ENCODE peak calls at places on chromosomes 3 and 15, in eight cellular contexts. I is endothelial cell, Y is colonic mucosa, X is fibroblast of the aortic adventitia, C is AG10803, V is heart left ventricle, E is cardiac fibroblast, B is HFFc6. G is an unnamed sample.

GRCh38 chr15:70092462-70092850 is 5.3 kb downstream of the TLE3 start:
- DNase-seq in I (no peak), Y (no peak), X (no peak), C (no peak), V (no peak), E (peak; percentile 46), B (no peak), G (no peak)

GRCh38 chr3:161371441-161372320 is at the start of gene SPTSSB:
- DNase-seq in I (peak; percentile 56), Y (peak; percentile 43), X (no peak), C (peak; percentile 12), V (peak; percentile 59), E (peak; percentile 13), B (no peak), G (no peak)

GRCh38 chr3:161069441-161070251 is 35.5 kb downstream of the B3GALNT1 start:
- DNase-seq in I (no peak), Y (no peak), X (peak; percentile 83), C (peak; percentile 58), V (no peak), E (peak; percentile 75), B (peak; percentile 36), G (peak; percentile 14)

GRCh38 chr3:42205800-42206514 is 60.0 kb downstream of the CCK start:
- DNase-seq in I (no peak), Y (no peak), X (no peak), C (no peak), V (no peak), E (no peak), B (no peak), G (no peak)

GRCh38 chr3:175777495-175777894 is 918.4 kb downstream of the NAALADL2 start:
- DNase-seq in I (no peak), Y (peak; percentile 29), X (peak; percentile 32), C (peak; percentile 39), V (no peak), E (peak; percentile 22), B (peak; percentile 36), G (no peak)

GRCh38 chr3:179666436-179667035 is 13.7 kb downstream of the USP13 start:
- DNase-seq in I (no peak), Y (no peak), X (no peak), C (peak; percentile 31), V (peak; percentile 86), E (peak; percentile 51), B (no peak), G (no peak)

GRCh38 chr15:99703603-99704443 is 29.4 kb downstream of the LYSMD4 start:
- DNase-seq in I (peak; percentile 33), Y (no peak), X (peak; percentile 95), C (peak; percentile 89), V (no peak), E (peak; percentile 91), B (peak; percentile 88), G (peak; percentile 70)

GRCh38 chr15:92503889-92504288 is 110.2 kb downstream of the ST8SIA2 start:
- DNase-seq in I (no peak), Y (no peak), X (no peak), C (no peak), V (no peak), E (no peak), B (no peak), G (no peak)

GRCh38 chr15:52464478-52464877 is 64.2 kb downstream of the MYO5A start:
- DNase-seq in I (no peak), Y (no peak), X (no peak), C (no peak), V (no peak), E (no peak), B (no peak), G (no peak)

DNA sequence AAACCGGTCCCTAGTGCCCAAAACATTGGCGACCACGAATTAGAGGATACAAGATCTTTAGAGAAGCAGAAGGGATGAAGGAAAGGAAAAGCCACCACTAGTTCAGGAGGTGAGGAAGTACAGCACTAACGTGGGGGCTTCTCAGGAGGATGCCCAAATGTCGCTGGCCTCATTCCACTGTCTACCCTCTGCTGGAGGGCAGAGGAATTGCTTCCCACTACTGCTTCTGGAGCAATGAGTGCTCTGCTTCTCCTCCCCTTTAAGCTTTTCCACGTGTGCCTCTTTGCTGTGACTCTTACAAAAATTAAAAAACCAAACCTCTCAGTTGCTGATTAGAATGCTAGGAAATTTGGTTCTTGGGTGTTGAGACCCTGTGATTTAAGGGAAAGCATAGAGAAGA is 281.3 kb downstream of the CLSTN2 start:
- DNase-seq in I (no peak), Y (no peak), X (no peak), C (peak; percentile 2), V (no peak), E (no peak), B (no peak), G (no peak)
- TF ChIP-seq CTCF in I (peak; percentile 20), Y (no peak), X (peak; percentile 45), C (peak; percentile 59), V (no peak), E (peak; percentile 57), B (peak; percentile 17), G (peak; percentile 56)

GRCh38 chr15:55633731-55634130 is 45.6 kb upstream of the PYGO1 start:
- DNase-seq in I (no peak), Y (no peak), X (no peak), C (no peak), V (no peak), E (no peak), B (no peak), G (no peak)

GRCh38 chr15:55628369-55628730 is 40.2 kb upstream of the PYGO1 start:
- DNase-seq in I (no peak), Y (no peak), X (peak; percentile 5), C (peak; percentile 17), V (no peak), E (no peak), B (no peak), G (peak; percentile 15)

GRCh38 chr15:55630921-55631320 is 42.8 kb upstream of the PYGO1 start:
- DNase-seq in I (no peak), Y (no peak), X (no peak), C (no peak), V (no peak), E (no peak), B (no peak), G (no peak)

GRCh38 chr15:55632434-55632833 is 44.3 kb upstream of the PYGO1 start:
- DNase-seq in I (no peak), Y (no peak), X (no peak), C (no peak), V (no peak), E (no peak), B (no peak), G (no peak)

DNA sequence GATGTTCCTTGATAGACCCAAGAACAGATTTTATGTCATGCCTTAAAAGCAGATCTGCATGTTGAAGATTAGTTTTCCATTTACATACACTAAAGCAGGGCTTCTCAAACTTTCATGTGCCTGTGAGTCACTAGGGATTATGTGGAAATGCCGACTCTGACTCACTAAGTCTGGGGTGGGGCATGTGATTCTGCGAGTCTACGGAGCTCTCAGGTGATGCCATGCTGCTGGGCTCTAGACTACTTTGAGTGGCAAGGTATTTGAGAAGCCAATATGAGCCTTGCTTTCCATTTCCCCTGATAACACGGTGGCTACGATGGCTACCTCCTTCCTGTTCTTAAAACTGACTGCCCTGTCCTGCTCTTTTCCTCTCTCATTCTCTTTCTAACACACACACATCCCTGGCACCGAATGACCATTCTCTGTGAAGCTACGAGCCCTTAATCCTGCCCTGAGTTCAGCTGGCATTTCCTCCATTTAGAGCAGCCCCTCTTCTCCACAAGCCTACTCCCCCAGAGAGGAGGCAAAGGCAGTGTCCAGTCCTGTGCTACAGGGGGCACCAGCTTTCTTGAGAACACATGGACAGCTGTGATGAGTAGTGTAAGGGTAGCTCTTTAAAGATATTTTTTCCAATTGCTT is 39.7 kb upstream of the PYGO1 start:
- DNase-seq in I (no peak), Y (no peak), X (peak; percentile 90), C (peak; percentile 78), V (no peak), E (peak; percentile 86), B (peak; percentile 81), G (peak; percentile 52)
- TF ChIP-seq CTCF in I (no peak), Y (no peak), X (peak; percentile 7), C (peak; percentile 11), V (no peak), E (no peak), B (no peak), G (peak; percentile 18)

DNA sequence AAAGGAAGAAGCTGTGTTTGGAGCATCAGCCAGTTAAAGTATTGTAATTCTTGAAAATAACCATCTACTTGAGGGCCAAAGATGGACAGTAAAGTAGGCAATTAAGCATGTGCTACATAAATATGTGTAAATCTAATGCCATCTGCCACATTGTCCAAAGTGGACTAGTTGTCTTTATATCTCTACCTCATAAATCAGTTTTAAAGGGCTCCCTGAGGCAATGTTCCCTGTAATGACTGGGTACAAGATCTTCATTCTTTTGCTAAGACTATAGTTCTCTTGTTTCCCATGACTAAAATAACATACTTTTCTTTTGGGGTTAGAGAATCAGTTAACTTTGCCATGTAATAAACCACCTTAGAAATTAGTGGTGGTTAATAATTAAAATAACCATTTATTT is 460.0 kb upstream of the RARB start:
- DNase-seq in I (no peak), Y (no peak), X (no peak), C (no peak), V (no peak), E (no peak), B (no peak), G (no peak)
- TF ChIP-seq CTCF in I (no peak), Y (no peak), X (no peak), C (no peak), V (no peak), E (no peak), B (no peak), G (no peak)

GRCh38 chr3:66971245-66971644 is 26.9 kb upstream of the KBTBD8 start:
- DNase-seq in I (no peak), Y (no peak), X (no peak), C (no peak), V (no peak), E (no peak), B (no peak), G (no peak)

DNA sequence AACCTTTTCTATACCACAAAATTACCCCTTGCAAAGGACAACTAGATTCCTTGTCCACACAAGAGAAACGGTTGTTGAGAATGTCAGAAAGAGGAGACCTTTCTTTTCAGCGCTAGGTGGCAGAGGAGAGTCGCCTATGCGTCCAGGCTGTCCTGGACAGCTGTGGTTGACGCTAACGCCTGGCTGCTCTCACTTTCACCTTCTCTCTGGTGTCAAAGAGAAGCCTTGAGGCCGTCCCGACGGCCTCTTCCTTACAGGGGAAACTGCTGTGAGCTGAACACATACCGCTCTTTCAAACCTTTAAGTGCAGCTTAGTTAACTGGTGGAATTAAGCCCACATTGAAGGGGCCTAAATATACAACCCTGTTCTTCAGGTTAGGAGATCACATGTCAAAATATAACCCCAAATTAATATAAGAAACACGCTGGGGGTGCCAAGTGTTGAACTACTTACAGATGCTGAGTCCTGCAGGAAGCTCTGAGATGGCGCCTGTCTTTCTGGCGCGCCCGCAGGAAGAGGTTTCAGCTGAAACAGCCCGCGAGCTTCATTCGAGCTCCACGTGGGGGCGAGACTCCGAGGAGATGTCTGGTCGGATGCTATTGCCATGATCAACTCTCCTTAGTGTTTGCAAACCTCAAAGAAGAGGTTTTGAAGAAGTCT is 26.1 kb upstream of the KBTBD8 start:
- DNase-seq in I (peak; percentile 76), Y (peak; percentile 83), X (peak; percentile 81), C (peak; percentile 62), V (peak; percentile 72), E (peak; percentile 83), B (peak; percentile 54), G (peak; percentile 14)
- TF ChIP-seq CTCF in I (peak; percentile 56), Y (peak; percentile 89), X (peak; percentile 91), C (peak; percentile 94), V (peak; percentile 73), E (peak; percentile 88), B (peak; percentile 87), G (peak; percentile 87)

GRCh38 chr15:42710662-42711061 is 26.3 kb downstream of the CDAN1 start:
- DNase-seq in I (no peak), Y (no peak), X (no peak), C (peak; percentile 33), V (no peak), E (no peak), B (no peak), G (no peak)
- TF ChIP-seq CTCF in I (no peak), Y (no peak), X (no peak), C (no peak), V (no peak), E (no peak), B (no peak), G (no peak)

GRCh38 chr3:75101329-75102147 is 487.1 kb upstream of the CNTN3 start:
- DNase-seq in I (peak; percentile 41), Y (no peak), X (no peak), C (no peak), V (peak; percentile 22), E (no peak), B (no peak), G (no peak)
- TF ChIP-seq CTCF in I (no peak), Y (no peak), X (no peak), C (no peak), V (no peak), E (no peak), B (no peak), G (no peak)